ENCODE peak calls at places on chromosomes 2 and 18, in seven cellular contexts. Z is HS-27A; R is HFFc6; O is H9; F is NCI-H345; L is KBM-7; N is activated CD4-positive, alpha-beta T cell treated with anti-CD3 and anti-CD28 coated beads, Interleukin-2, amount 10 ng/mL, durations not matched to agents 7 days and 5 days. Y is an unnamed sample.

GRCh38 chr2:238498691-238499295 is 72.1 kb downstream of the ASB1 start:
- DNase-seq in L (no peak), R (no peak), F (peak), N (no peak), Z (no peak), O (peak), Y (peak)

GRCh38 chr2:170123593-170123992 is 54.4 kb upstream of the MYO3B start:
- DNase-seq in O (peak), R (no peak), L (no peak), Z (no peak), F (no peak), N (no peak), Y (no peak)

GRCh38 chr2:144798019-144798418 is 278.1 kb upstream of the ZEB2 start:
- DNase-seq in F (no peak), N (no peak), Z (no peak), R (no peak), L (no peak), O (no peak), Y (no peak)

GRCh38 chr2:36376992-36377738 is 21.6 kb downstream of the CRIM1 start:
- DNase-seq in N (no peak), F (no peak), R (peak), O (no peak), Z (no peak), L (no peak), Y (no peak)

GRCh38 chr2:58788402-58788801 is 547.3 kb upstream of the FANCL start:
- DNase-seq in Z (no peak), F (no peak), N (no peak), L (no peak), O (no peak), R (no peak), Y (no peak)

GRCh38 chr2:54240515-54241219 is 15.4 kb downstream of the TSPYL6 start:
- DNase-seq in L (no peak), N (no peak), Z (peak), O (no peak), F (no peak), R (peak), Y (no peak)

GRCh38 chr2:8575011-8575750 is 106.7 kb upstream of the ID2 start:
- DNase-seq in R (no peak), O (peak), N (peak), Z (no peak), F (no peak), L (peak), Y (peak)

GRCh38 chr2:111703759-111704158 is 180.2 kb downstream of the ANAPC1 start:
- DNase-seq in F (no peak), L (no peak), Z (no peak), R (no peak), N (no peak), O (no peak), Y (peak)

GRCh38 chr18:8791171-8791651 is 85.9 kb downstream of the MTCL1 start:
- DNase-seq in R (peak), N (no peak), L (no peak), O (no peak), F (no peak), Z (no peak), Y (no peak)

GRCh38 chr2:21890041-21890440 is 766.3 kb downstream of the TDRD15 start:
- DNase-seq in R (no peak), L (no peak), N (no peak), F (no peak), O (no peak), Z (no peak), Y (no peak)

GRCh38 chr2:178082646-178083045 is 10.1 kb upstream of the PDE11A start:
- DNase-seq in F (no peak), O (no peak), Z (no peak), L (no peak), N (no peak), R (no peak), Y (no peak)

GRCh38 chr2:151251012-151251411 is 10.7 kb downstream of the RBM43 start:
- DNase-seq in L (no peak), O (no peak), F (no peak), N (no peak), R (peak), Z (no peak), Y (no peak)

GRCh38 chr2:172085460-172086159 is at the start of gene DLX1:
- DNase-seq in O (peak), N (peak), L (no peak), R (no peak), Z (no peak), F (peak), Y (no peak)

GRCh38 chr2:58629720-58630119 is 388.6 kb upstream of the FANCL start:
- DNase-seq in O (no peak), F (no peak), N (no peak), L (no peak), Z (no peak), R (no peak), Y (no peak)

Y was measured in suprapubic skin.